ENCODE peak calls at places on chromosomes 3 and 15, in nine cellular contexts. One of them, this sample, is unnamed.

GRCh38 chr3:41579861-41580260 is 380.6 kb downstream of the CTNNB1 start:
- DNase-seq in HFF-Myc: no peak
- DNase-seq in WERI-Rb-1: no peak
- DNase-seq in WTC11: no peak
- DNase-seq in GM20000: no peak
- DNase-seq in GM13977: no peak
- DNase-seq in tibial artery: no peak
- DNase-seq in stomach: no peak
- DNase-seq in mammary epithelial cell: no peak
- DNase-seq in this sample: no peak

GRCh38 chr15:38129531-38130199 is 123.0 kb upstream of the SPRED1 start:
- DNase-seq in HFF-Myc: peak; percentile 100
- DNase-seq in WERI-Rb-1: no peak
- DNase-seq in WTC11: no peak
- DNase-seq in GM20000: peak; percentile 30
- DNase-seq in GM13977: no peak
- DNase-seq in tibial artery: peak; percentile 89
- DNase-seq in stomach: peak; percentile 43
- DNase-seq in mammary epithelial cell: peak; percentile 93
- DNase-seq in this sample: no peak

GRCh38 chr15:84747423-84748273 is 744 bp upstream of the ZNF592 start:
- DNase-seq in HFF-Myc: no peak
- DNase-seq in WERI-Rb-1: peak; percentile 74
- DNase-seq in WTC11: peak; percentile 74
- DNase-seq in GM20000: no peak
- DNase-seq in GM13977: peak; percentile 54
- DNase-seq in tibial artery: peak; percentile 70
- DNase-seq in stomach: peak; percentile 80
- DNase-seq in mammary epithelial cell: peak; percentile 81
- DNase-seq in this sample: peak; percentile 95

GRCh38 chr15:31511707-31512310 is 185.2 kb downstream of the KLF13 start:
- DNase-seq in HFF-Myc: no peak
- DNase-seq in WERI-Rb-1: no peak
- DNase-seq in WTC11: no peak
- DNase-seq in GM20000: peak; percentile 43
- DNase-seq in GM13977: peak; percentile 43
- DNase-seq in tibial artery: no peak
- DNase-seq in stomach: no peak
- DNase-seq in mammary epithelial cell: no peak
- DNase-seq in this sample: no peak

GRCh38 chr3:184635126-184635525 is 73.5 kb downstream of the EPHB3 start:
- DNase-seq in HFF-Myc: no peak
- DNase-seq in WERI-Rb-1: no peak
- DNase-seq in WTC11: no peak
- DNase-seq in GM20000: no peak
- DNase-seq in GM13977: no peak
- DNase-seq in tibial artery: no peak
- DNase-seq in stomach: peak; percentile 80
- DNase-seq in mammary epithelial cell: no peak
- DNase-seq in this sample: peak; percentile 49

GRCh38 chr3:65666426-65667091 is 372.2 kb downstream of the MAGI1 start:
- DNase-seq in HFF-Myc: no peak
- DNase-seq in WERI-Rb-1: no peak
- DNase-seq in WTC11: no peak
- DNase-seq in GM20000: no peak
- DNase-seq in GM13977: no peak
- DNase-seq in tibial artery: no peak
- DNase-seq in stomach: no peak
- DNase-seq in mammary epithelial cell: peak; percentile 43
- DNase-seq in this sample: no peak

GRCh38 chr3:113214917-113215595 is 3.7 kb downstream of the BOC start:
- DNase-seq in HFF-Myc: no peak
- DNase-seq in WERI-Rb-1: no peak
- DNase-seq in WTC11: no peak
- DNase-seq in GM20000: no peak
- DNase-seq in GM13977: no peak
- DNase-seq in tibial artery: no peak
- DNase-seq in stomach: no peak
- DNase-seq in mammary epithelial cell: no peak
- DNase-seq in this sample: no peak

GRCh38 chr3:133887951-133888703 is 7.6 kb downstream of the RAB6B start:
- DNase-seq in HFF-Myc: no peak
- DNase-seq in WERI-Rb-1: no peak
- DNase-seq in WTC11: no peak
- DNase-seq in GM20000: no peak
- DNase-seq in GM13977: no peak
- DNase-seq in tibial artery: no peak
- DNase-seq in stomach: peak; percentile 18
- DNase-seq in mammary epithelial cell: no peak
- DNase-seq in this sample: no peak

GRCh38 chr15:47959617-47960398 is 161.0 kb upstream of the SLC24A5 start:
- DNase-seq in HFF-Myc: no peak
- DNase-seq in WERI-Rb-1: no peak
- DNase-seq in WTC11: no peak
- DNase-seq in GM20000: no peak
- DNase-seq in GM13977: no peak
- DNase-seq in tibial artery: no peak
- DNase-seq in stomach: no peak
- DNase-seq in mammary epithelial cell: peak; percentile 38
- DNase-seq in this sample: no peak

GRCh38 chr15:77869021-77869895 is 208.3 kb downstream of the TBC1D2B start:
- DNase-seq in HFF-Myc: no peak
- DNase-seq in WERI-Rb-1: no peak
- DNase-seq in WTC11: no peak
- DNase-seq in GM20000: no peak
- DNase-seq in GM13977: no peak
- DNase-seq in tibial artery: no peak
- DNase-seq in stomach: no peak
- DNase-seq in mammary epithelial cell: peak; percentile 29
- DNase-seq in this sample: peak; percentile 19

GRCh38 chr3:141292346-141293058 is 60.9 kb downstream of the PXYLP1 start:
- DNase-seq in HFF-Myc: no peak
- DNase-seq in WERI-Rb-1: no peak
- DNase-seq in WTC11: no peak
- DNase-seq in GM20000: no peak
- DNase-seq in GM13977: no peak
- DNase-seq in tibial artery: no peak
- DNase-seq in stomach: no peak
- DNase-seq in mammary epithelial cell: no peak
- DNase-seq in this sample: no peak

DNA sequence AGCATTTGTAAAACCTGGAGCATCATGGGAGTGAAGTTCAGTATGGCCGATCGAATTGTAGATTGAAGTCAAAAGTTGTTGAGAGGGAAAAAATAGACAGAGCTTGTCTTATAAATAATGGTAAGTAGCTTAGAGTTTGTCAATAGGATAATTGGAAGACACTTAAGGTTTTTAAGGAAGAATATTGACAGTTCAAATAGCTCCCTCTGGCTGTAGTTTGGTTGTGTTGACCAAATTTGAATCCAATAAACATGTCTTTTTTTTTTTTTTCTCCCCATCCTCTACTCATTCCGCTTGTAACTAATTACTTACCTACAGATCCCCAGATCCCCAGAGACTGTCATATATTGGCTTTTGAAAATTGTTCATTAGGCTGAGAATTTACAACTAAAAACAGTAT is 677.0 kb downstream of the AGBL1 start:
- DNase-seq in HFF-Myc: no peak
- DNase-seq in WERI-Rb-1: no peak
- DNase-seq in WTC11: no peak
- DNase-seq in GM20000: no peak
- DNase-seq in GM13977: no peak
- DNase-seq in tibial artery: no peak
- DNase-seq in stomach: no peak
- DNase-seq in mammary epithelial cell: no peak
- DNase-seq in this sample: no peak
- TF ChIP-seq CTCF in HFF-Myc: no peak
- TF ChIP-seq CTCF in WERI-Rb-1: no peak
- TF ChIP-seq CTCF in WTC11: no peak
- TF ChIP-seq CTCF in GM20000: no peak
- TF ChIP-seq CTCF in GM13977: no peak
- TF ChIP-seq CTCF in tibial artery: no peak
- TF ChIP-seq CTCF in stomach: no peak
- TF ChIP-seq CTCF in mammary epithelial cell: no peak
- TF ChIP-seq CTCF in this sample: no peak

GRCh38 chr15:51160484-51160883 is 65.8 kb upstream of the TNFAIP8L3 start:
- DNase-seq in HFF-Myc: no peak
- DNase-seq in WERI-Rb-1: no peak
- DNase-seq in WTC11: no peak
- DNase-seq in GM20000: no peak
- DNase-seq in GM13977: no peak
- DNase-seq in tibial artery: no peak
- DNase-seq in stomach: no peak
- DNase-seq in mammary epithelial cell: no peak
- DNase-seq in this sample: no peak

GRCh38 chr15:51162865-51163762 is 68.4 kb upstream of the TNFAIP8L3 start:
- DNase-seq in HFF-Myc: peak; percentile 40
- DNase-seq in WERI-Rb-1: peak; percentile 59
- DNase-seq in WTC11: peak; percentile 76
- DNase-seq in GM20000: peak; percentile 83
- DNase-seq in GM13977: peak; percentile 86
- DNase-seq in tibial artery: peak; percentile 69
- DNase-seq in stomach: peak; percentile 72
- DNase-seq in mammary epithelial cell: peak; percentile 75
- DNase-seq in this sample: peak; percentile 71

GRCh38 chr15:51168700-51169099 is 74.0 kb upstream of the TNFAIP8L3 start:
- DNase-seq in HFF-Myc: no peak
- DNase-seq in WERI-Rb-1: no peak
- DNase-seq in WTC11: no peak
- DNase-seq in GM20000: no peak
- DNase-seq in GM13977: no peak
- DNase-seq in tibial artery: no peak
- DNase-seq in stomach: no peak
- DNase-seq in mammary epithelial cell: no peak
- DNase-seq in this sample: no peak

GRCh38 chr15:51161491-51162260 is 67.0 kb upstream of the TNFAIP8L3 start:
- DNase-seq in HFF-Myc: no peak
- DNase-seq in WERI-Rb-1: no peak
- DNase-seq in WTC11: no peak
- DNase-seq in GM20000: no peak
- DNase-seq in GM13977: no peak
- DNase-seq in tibial artery: no peak
- DNase-seq in stomach: no peak
- DNase-seq in mammary epithelial cell: no peak
- DNase-seq in this sample: no peak

DNA sequence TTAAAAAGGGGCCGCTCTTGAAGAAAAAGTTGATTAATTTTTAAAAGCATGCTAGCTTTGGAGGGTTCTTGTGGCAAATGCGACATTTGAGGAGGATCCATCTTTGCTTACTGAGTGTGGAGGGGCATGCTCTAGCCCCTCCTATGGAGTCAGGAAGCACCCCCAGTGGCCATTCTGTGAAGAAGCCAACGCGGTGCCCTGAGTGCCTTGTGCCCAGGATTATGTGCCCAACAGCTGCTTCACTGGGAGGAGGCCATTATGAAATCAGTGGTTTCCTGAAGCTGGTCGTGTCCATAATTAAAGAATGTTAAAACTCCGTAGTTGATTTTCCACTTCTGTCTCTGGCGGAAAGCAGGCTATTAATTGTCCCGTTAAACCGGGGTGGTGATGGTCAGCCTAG is 69.1 kb upstream of the TNFAIP8L3 start:
- DNase-seq in HFF-Myc: no peak
- DNase-seq in WERI-Rb-1: no peak
- DNase-seq in WTC11: no peak
- DNase-seq in GM20000: no peak
- DNase-seq in GM13977: no peak
- DNase-seq in tibial artery: no peak
- DNase-seq in stomach: no peak
- DNase-seq in mammary epithelial cell: no peak
- DNase-seq in this sample: no peak
- TF ChIP-seq CTCF in HFF-Myc: no peak
- TF ChIP-seq CTCF in WERI-Rb-1: no peak
- TF ChIP-seq CTCF in WTC11: no peak
- TF ChIP-seq CTCF in GM20000: no peak
- TF ChIP-seq CTCF in GM13977: no peak
- TF ChIP-seq CTCF in tibial artery: no peak
- TF ChIP-seq CTCF in stomach: no peak
- TF ChIP-seq CTCF in mammary epithelial cell: no peak
- TF ChIP-seq CTCF in this sample: no peak

DNA sequence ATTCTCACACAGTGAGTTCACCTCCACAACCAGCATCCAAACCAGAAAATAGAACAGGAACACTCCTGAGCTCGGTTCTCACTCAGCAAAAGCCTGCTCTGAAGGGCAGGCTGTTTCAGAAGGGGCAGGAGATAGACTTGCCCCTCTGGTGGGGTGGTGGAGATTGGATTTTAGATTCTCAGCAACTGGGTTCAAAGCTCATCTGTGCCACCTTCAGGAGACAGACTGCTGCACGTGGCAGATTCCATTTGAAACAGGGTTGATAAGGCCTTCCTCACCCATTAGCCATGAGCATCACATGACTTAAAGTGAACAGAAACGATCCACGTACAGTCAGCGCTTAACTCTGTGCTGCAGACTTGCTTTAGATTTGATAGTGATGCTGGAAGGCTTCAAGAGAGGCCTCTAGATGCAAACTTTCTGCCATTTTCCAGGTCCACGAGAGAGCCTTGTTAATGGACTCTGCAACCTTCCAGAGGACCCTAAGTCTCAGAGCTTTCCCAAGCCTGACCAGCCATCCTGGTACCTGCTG is 35.0 kb upstream of the MGLL start:
- DNase-seq in HFF-Myc: no peak
- DNase-seq in WERI-Rb-1: no peak
- DNase-seq in WTC11: no peak
- DNase-seq in GM20000: peak; percentile 41
- DNase-seq in GM13977: peak; percentile 52
- DNase-seq in tibial artery: no peak
- DNase-seq in stomach: no peak
- DNase-seq in mammary epithelial cell: no peak
- DNase-seq in this sample: no peak
- TF ChIP-seq CTCF in HFF-Myc: no peak
- TF ChIP-seq CTCF in WERI-Rb-1: peak; percentile 37
- TF ChIP-seq CTCF in WTC11: no peak
- TF ChIP-seq CTCF in GM20000: no peak
- TF ChIP-seq CTCF in GM13977: peak; percentile 50
- TF ChIP-seq CTCF in tibial artery: peak; percentile 15
- TF ChIP-seq CTCF in stomach: no peak
- TF ChIP-seq CTCF in mammary epithelial cell: no peak
- TF ChIP-seq CTCF in this sample: no peak

DNA sequence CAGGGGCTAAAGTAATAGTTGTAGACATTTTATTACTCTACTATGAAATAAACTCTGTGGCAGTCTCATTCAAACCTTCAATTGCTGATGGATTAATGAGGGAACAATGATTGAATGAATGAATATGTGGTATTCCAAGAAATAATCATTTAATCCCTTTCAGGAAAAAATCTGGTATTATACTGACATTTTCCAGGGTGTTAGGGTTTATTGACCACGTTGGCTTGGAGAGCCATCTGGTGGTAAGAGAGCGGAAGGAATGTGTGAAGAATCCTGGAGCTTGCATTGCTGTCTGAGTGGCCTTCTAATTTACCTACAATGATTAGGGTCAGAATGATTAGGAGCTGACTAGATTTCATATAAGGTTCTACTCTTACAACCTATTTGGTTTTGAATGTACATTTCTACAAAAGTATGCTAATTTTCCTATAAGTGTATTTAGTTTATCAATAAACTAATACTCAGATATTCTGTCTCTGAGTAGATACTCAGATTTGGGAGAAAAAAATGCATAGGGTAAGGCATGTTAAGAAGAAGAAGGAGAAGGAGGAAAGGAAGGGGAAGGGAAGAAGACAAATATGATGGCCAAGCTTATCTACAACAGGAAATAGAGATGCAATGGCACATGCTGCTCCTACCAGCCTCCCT is 249.9 kb downstream of the ROBO1 start:
- DNase-seq in HFF-Myc: peak; percentile 5
- DNase-seq in WERI-Rb-1: peak; percentile 42
- DNase-seq in WTC11: peak; percentile 32
- DNase-seq in GM20000: no peak
- DNase-seq in GM13977: no peak
- DNase-seq in tibial artery: no peak
- DNase-seq in stomach: no peak
- DNase-seq in mammary epithelial cell: peak; percentile 6
- DNase-seq in this sample: no peak
- TF ChIP-seq CTCF in HFF-Myc: peak; percentile 67
- TF ChIP-seq CTCF in WERI-Rb-1: peak; percentile 70
- TF ChIP-seq CTCF in WTC11: no peak
- TF ChIP-seq CTCF in GM20000: peak; percentile 43
- TF ChIP-seq CTCF in GM13977: peak; percentile 48
- TF ChIP-seq CTCF in tibial artery: no peak
- TF ChIP-seq CTCF in stomach: no peak
- TF ChIP-seq CTCF in mammary epithelial cell: peak; percentile 74
- TF ChIP-seq CTCF in this sample: peak; percentile 27

This sample was measured in left lung.